ENCODE peak calls at places on chromosomes 1 and 21, in eight cellular contexts. W is IMR-90, L is small intestine, R is LoVo, F is AG08396, U is AG20443, X is iris pigment epithelial cell, K is Daoy. E is an unnamed sample.

GRCh38 chr1:209884665-209885117 is 53.3 kb upstream of the SYT14 start:
- DNase-seq in W (peak; percentile 99), L (peak; percentile 63), R (peak; percentile 80), F (peak; percentile 95), U (peak; percentile 95), X (peak; percentile 100), K (peak; percentile 99), E (peak; percentile 100)

GRCh38 chr1:179298952-179299351 is 5.4 kb downstream of the SOAT1 start:
- DNase-seq in W (no peak), L (peak; percentile 45), R (no peak), F (no peak), U (no peak), X (no peak), K (no peak), E (no peak)

GRCh38 chr1:42777860-42778259 is 6.9 kb upstream of the TMEM269 start:
- DNase-seq in W (peak; percentile 46), L (peak; percentile 32), R (no peak), F (peak; percentile 75), U (peak; percentile 75), X (peak; percentile 50), K (peak; percentile 19), E (peak; percentile 25)

GRCh38 chr1:7509593-7509992 is 261.5 kb upstream of the VAMP3 start:
- DNase-seq in W (no peak), L (no peak), R (no peak), F (no peak), U (no peak), X (no peak), K (no peak), E (peak; percentile 26)

GRCh38 chr1:106921186-106921585 is 135.3 kb upstream of the PRMT6 start:
- DNase-seq in W (peak; percentile 38), L (no peak), R (no peak), F (no peak), U (no peak), X (peak; percentile 14), K (no peak), E (no peak)

GRCh38 chr21:45447821-45448220 is 42.9 kb downstream of the COL18A1 start:
- DNase-seq in W (no peak), L (no peak), R (no peak), F (no peak), U (no peak), X (no peak), K (no peak), E (no peak)

GRCh38 chr1:159275891-159276290 is 26.2 kb upstream of the FCER1A start:
- DNase-seq in W (no peak), L (no peak), R (no peak), F (no peak), U (no peak), X (no peak), K (no peak), E (peak; percentile 33)

GRCh38 chr1:110770832-110771231 is 96.1 kb upstream of the KCNA3 start:
- DNase-seq in W (no peak), L (no peak), R (no peak), F (no peak), U (no peak), X (no peak), K (no peak), E (no peak)

GRCh38 chr1:110083453-110084225 is 13.2 kb upstream of the ALX3 start:
- DNase-seq in W (no peak), L (peak; percentile 16), R (no peak), F (no peak), U (peak; percentile 40), X (no peak), K (no peak), E (no peak)

GRCh38 chr1:229058111-229058551 is 212.8 kb upstream of the RAB4A start:
- DNase-seq in W (no peak), L (peak; percentile 58), R (no peak), F (no peak), U (no peak), X (no peak), K (no peak), E (no peak)

GRCh38 chr1:246350745-246351144 is 156.3 kb downstream of the SMYD3 start:
- DNase-seq in W (no peak), L (no peak), R (no peak), F (no peak), U (no peak), X (no peak), K (no peak), E (no peak)

GRCh38 chr21:44444286-44444931 is 10.9 kb upstream of the LRRC3 start:
- DNase-seq in W (no peak), L (no peak), R (peak; percentile 19), F (no peak), U (no peak), X (no peak), K (no peak), E (no peak)

GRCh38 chr1:221925947-221926346 is 184.1 kb upstream of the DUSP10 start:
- DNase-seq in W (peak; percentile 4), L (no peak), R (no peak), F (no peak), U (no peak), X (no peak), K (no peak), E (no peak)

GRCh38 chr1:245704765-245705164 is 550.0 kb downstream of the KIF26B start:
- DNase-seq in W (peak; percentile 58), L (no peak), R (no peak), F (peak; percentile 43), U (peak; percentile 51), X (peak; percentile 50), K (peak; percentile 81), E (peak; percentile 62)

GRCh38 chr1:118136511-118136937 is 48.5 kb downstream of the SPAG17 start:
- DNase-seq in W (peak; percentile 90), L (no peak), R (no peak), F (peak; percentile 51), U (peak; percentile 73), X (peak; percentile 57), K (peak; percentile 89), E (peak; percentile 32)

GRCh38 chr1:28071813-28072212 is 16.6 kb downstream of the EYA3 start:
- DNase-seq in W (no peak), L (no peak), R (no peak), F (no peak), U (no peak), X (no peak), K (no peak), E (no peak)

GRCh38 chr1:205678286-205679111 is 1.8 kb downstream of the SLC45A3 start:
- DNase-seq in W (peak; percentile 55), L (peak; percentile 27), R (no peak), F (no peak), U (no peak), X (peak; percentile 29), K (no peak), E (no peak)

GRCh38 chr1:49293016-49293415 is 516.3 kb upstream of the BEND5 start:
- DNase-seq in W (no peak), L (no peak), R (no peak), F (no peak), U (no peak), X (no peak), K (no peak), E (no peak)

GRCh38 chr1:53942149-53942957 is 3.1 kb downstream of the IFT25 start:
- DNase-seq in W (no peak), L (no peak), R (peak; percentile 50), F (no peak), U (no peak), X (no peak), K (no peak), E (no peak)

GRCh38 chr1:154840557-154841176 is 29.4 kb downstream of the KCNN3 start:
- DNase-seq in W (peak; percentile 26), L (no peak), R (no peak), F (no peak), U (no peak), X (peak; percentile 8), K (no peak), E (peak; percentile 59)

GRCh38 chr1:24914226-24915069 is 15.6 kb downstream of the RUNX3 start:
- DNase-seq in W (peak; percentile 47), L (peak; percentile 84), R (peak; percentile 85), F (peak; percentile 59), U (peak; percentile 68), X (peak; percentile 28), K (peak; percentile 98), E (peak; percentile 84)

GRCh38 chr1:54965624-54966340 is 14.6 kb upstream of the TMEM61 start:
- DNase-seq in W (peak; percentile 45), L (no peak), R (no peak), F (peak; percentile 12), U (no peak), X (peak; percentile 85), K (peak; percentile 71), E (peak; percentile 92)

GRCh38 chr1:24903011-24903461 is 27.0 kb downstream of the RUNX3 start:
- DNase-seq in W (no peak), L (no peak), R (no peak), F (no peak), U (peak; percentile 6), X (no peak), K (no peak), E (no peak)

E was measured in LHCN-M2.